ENCODE peak calls at places on chromosomes 12 and 14, in six cellular contexts. J is aorta, H is sigmoid colon, P is heart left ventricle, N is HCT116, X is ovary. A is an unnamed sample.

GRCh38 chr12:105409881-105410471 is 79.5 kb downstream of the C12orf75 start:
- DNase-seq in P (peak; percentile 72), X (no peak), H (no peak), J (no peak), N (no peak), A (no peak)

GRCh38 chr14:24259282-24260025 is 3.5 kb downstream of the TGM1 start:
- DNase-seq in P (no peak), N (no peak), H (no peak), X (no peak), J (no peak), A (no peak)

GRCh38 chr12:101698782-101699347 is 1.4 kb downstream of the CHPT1 start:
- DNase-seq in H (no peak), J (no peak), N (no peak), P (no peak), X (no peak), A (no peak)

GRCh38 chr14:99389171-99389826 is 91.4 kb downstream of the SETD3 start:
- DNase-seq in J (no peak), H (no peak), P (peak; percentile 29), X (peak; percentile 46), N (peak; percentile 16), A (no peak)

GRCh38 chr12:25364529-25365339 is 114.0 kb upstream of the KRAS start:
- DNase-seq in J (no peak), X (no peak), P (no peak), N (no peak), H (no peak), A (no peak)

GRCh38 chr12:109255377-109255776 is 53.7 kb downstream of the FOXN4 start:
- DNase-seq in H (peak; percentile 53), X (no peak), P (no peak), J (no peak), N (no peak), A (no peak)

GRCh38 chr12:110732572-110732971 is 10.1 kb downstream of the PPP1CC start:
- DNase-seq in P (no peak), J (no peak), N (no peak), H (no peak), X (no peak), A (no peak)

GRCh38 chr14:69313176-69313575 is 53.2 kb downstream of the GALNT16 start:
- DNase-seq in H (peak; percentile 38), X (peak; percentile 12), J (peak; percentile 40), N (no peak), P (no peak), A (peak; percentile 20)

GRCh38 chr12:42076976-42077375 is 67.7 kb downstream of the GXYLT1 start:
- DNase-seq in P (no peak), H (no peak), J (no peak), N (no peak), X (no peak), A (no peak)

GRCh38 chr14:55160989-55161388 is 30.4 kb downstream of the DLGAP5 start:
- DNase-seq in N (peak; percentile 6), J (no peak), X (no peak), P (no peak), H (no peak), A (no peak)

GRCh38 chr12:89238593-89238992 is 113.7 kb downstream of the DUSP6 start:
- DNase-seq in P (peak; percentile 63), H (no peak), J (no peak), X (peak; percentile 36), N (no peak), A (peak; percentile 12)

GRCh38 chr14:67441672-67442071 is 29.7 kb upstream of the PLEK2 start:
- DNase-seq in X (no peak), N (no peak), H (no peak), P (no peak), J (peak; percentile 61), A (no peak)

GRCh38 chr12:104975621-104976343 is 10.3 kb upstream of the NOPCHAP1 start:
- DNase-seq in H (no peak), P (no peak), N (no peak), J (no peak), X (no peak), A (no peak)

GRCh38 chr14:99401624-99402282 is 78.9 kb downstream of the SETD3 start:
- DNase-seq in J (no peak), N (no peak), P (no peak), X (no peak), H (no peak), A (no peak)

GRCh38 chr12:98816720-98817119 is 171.6 kb downstream of the APAF1 start:
- DNase-seq in J (no peak), P (no peak), X (no peak), H (no peak), N (no peak), A (no peak)

GRCh38 chr12:10339441-10339840 is 31.8 kb downstream of the KLRD1 start:
- DNase-seq in P (no peak), X (no peak), H (no peak), N (peak; percentile 23), J (no peak), A (no peak)

GRCh38 chr14:56482306-56482705 is 97.3 kb upstream of the TMEM260 start:
- DNase-seq in X (no peak), N (peak; percentile 28), P (no peak), H (no peak), J (no peak), A (no peak)

GRCh38 chr12:65779946-65780345 is 44.3 kb upstream of the HMGA2 start:
- DNase-seq in N (no peak), X (no peak), P (no peak), J (no peak), H (no peak), A (no peak)

GRCh38 chr14:31194661-31195060 is 12.9 kb downstream of the HECTD1 start:
- DNase-seq in X (no peak), J (no peak), P (no peak), N (no peak), H (no peak), A (no peak)

GRCh38 chr12:120267736-120268135 is 2.2 kb upstream of the PXN start:
- DNase-seq in J (no peak), H (no peak), X (no peak), N (no peak), P (no peak), A (no peak)

GRCh38 chr12:108234155-108234554 is 105.0 kb downstream of the CMKLR1 start:
- DNase-seq in P (peak; percentile 26), X (no peak), H (no peak), J (no peak), N (no peak), A (no peak)

GRCh38 chr12:94867066-94867855 is 136.2 kb downstream of the NDUFA12 start:
- DNase-seq in H (no peak), J (no peak), X (no peak), P (no peak), N (no peak), A (no peak)

GRCh38 chr14:94343238-94343637 is 20.1 kb upstream of the SERPINA6 start:
- DNase-seq in J (no peak), N (no peak), X (no peak), P (no peak), H (no peak), A (no peak)

GRCh38 chr14:94341654-94342333 is 18.7 kb upstream of the SERPINA6 start:
- DNase-seq in H (no peak), X (no peak), J (no peak), N (no peak), P (no peak), A (no peak)

GRCh38 chr14:94340533-94340932 is 17.4 kb upstream of the SERPINA6 start:
- DNase-seq in H (no peak), N (no peak), P (no peak), J (no peak), X (no peak), A (no peak)

GRCh38 chr14:94344389-94344788 is 21.3 kb upstream of the SERPINA6 start:
- DNase-seq in H (no peak), P (no peak), J (no peak), N (no peak), X (no peak), A (no peak)

DNA sequence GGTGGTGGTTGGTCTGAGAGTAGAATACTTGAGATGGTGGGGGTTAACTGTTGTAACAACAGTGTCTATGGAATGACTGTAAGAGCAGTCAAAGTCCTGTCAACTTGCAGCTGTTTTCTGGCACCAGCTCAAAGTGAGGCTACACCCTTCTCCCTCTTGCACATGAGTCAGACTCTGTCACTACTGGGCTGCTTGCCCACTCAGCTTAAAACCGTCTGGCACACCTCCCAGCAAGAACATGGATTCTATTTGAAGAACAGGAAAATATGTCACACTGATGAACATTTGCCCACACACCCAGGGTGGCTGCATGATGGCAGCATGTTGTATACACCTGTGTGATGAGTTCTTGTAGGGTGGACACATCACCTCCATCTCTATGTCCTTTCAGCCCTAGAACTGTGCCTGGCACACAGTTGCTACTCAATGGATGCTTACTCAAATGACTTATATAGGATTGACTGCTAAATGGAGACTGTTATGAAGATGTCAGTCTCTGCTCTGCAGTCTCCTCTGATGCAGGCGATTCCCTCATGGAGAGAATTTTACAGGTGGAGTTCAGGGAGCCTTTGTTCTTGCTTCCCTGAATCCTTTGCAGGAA is 19.3 kb upstream of the SERPINA6 start:
- DNase-seq in P (peak; percentile 84), H (peak; percentile 89), J (peak; percentile 90), N (peak; percentile 95), X (peak; percentile 50), A (peak; percentile 88)
- H3K4me3 ChIP-seq in P (no peak overlapping the region), H (no peak overlapping the region), J (no peak overlapping the region), N (no peak overlapping the region), X (no peak overlapping the region), A (no peak overlapping the region)

DNA sequence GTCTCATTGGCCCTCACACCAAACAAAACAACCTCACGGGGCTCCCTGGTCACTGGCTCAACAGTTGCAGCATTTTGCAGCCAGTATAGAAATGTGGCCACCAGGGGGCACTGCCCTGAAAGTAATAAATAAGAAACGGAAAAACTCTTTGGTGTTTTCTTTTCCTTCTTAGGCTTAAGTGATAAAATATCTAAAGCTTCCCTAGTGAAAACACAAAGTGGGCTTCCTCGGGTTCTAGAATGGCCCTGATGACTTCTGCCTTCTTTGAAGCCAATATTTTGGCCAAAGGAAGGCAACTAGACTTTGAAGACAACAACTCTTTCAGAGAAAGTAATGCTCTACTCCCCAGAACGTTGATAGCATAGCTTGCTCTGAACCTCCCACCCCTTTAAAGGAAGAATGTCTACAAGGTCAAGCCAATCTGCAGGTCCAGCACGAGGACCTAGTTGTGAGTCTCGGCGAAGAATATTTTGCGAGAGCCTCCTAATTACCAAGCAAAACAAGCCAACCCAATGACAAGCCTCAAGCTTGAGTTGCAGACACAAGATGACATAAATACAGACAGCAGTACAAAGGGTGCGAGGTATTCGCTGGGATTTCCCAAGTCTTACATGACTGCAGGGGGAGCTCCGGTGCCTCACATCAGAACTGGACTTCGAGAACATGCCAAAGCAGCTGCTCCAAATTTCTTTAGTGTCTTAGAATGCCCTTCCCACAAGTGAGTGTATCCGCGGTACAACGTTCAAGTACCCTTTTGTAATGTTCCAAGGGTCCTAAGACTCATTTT is 2.6 kb downstream of the ITPK1 start:
- DNase-seq in H (peak; percentile 92), J (peak; percentile 89), X (peak; percentile 76), P (peak; percentile 79), N (peak; percentile 70), A (peak; percentile 81)
- H3K4me1 ChIP-seq in H (peaks cover 58% of the 10 kb centered on the region), J (no peaks in the 10 kb centered on the region), X (peaks cover 14% of the 10 kb centered on the region), P (peaks cover 26% of the 10 kb centered on the region), N (peaks cover 34% of the 10 kb centered on the region), A (peaks cover 6% of the 10 kb centered on the region)

GRCh38 chr14:38608244-38608643 is 352.4 kb upstream of the CLEC14A start:
- DNase-seq in J (no peak), N (no peak), X (no peak), H (no peak), P (no peak), A (no peak)

GRCh38 chr14:38616959-38617358 is 361.1 kb upstream of the CLEC14A start:
- DNase-seq in H (no peak), N (no peak), P (no peak), J (no peak), X (no peak), A (no peak)

GRCh38 chr14:38611928-38612327 is 356.0 kb upstream of the CLEC14A start:
- DNase-seq in P (no peak), J (no peak), N (no peak), X (no peak), H (no peak), A (no peak)
- H3K4me3 ChIP-seq in P (no peak overlapping the region), J (no peak overlapping the region), N (no peak overlapping the region), X (no peak overlapping the region), H (no peak overlapping the region), A (no peak overlapping the region)

GRCh38 chr12:48193623-48194022 is 9.5 kb downstream of the OR10AD1 start:
- DNase-seq in N (no peak), P (no peak), J (no peak), X (no peak), H (no peak), A (no peak)
- H3K4me1 ChIP-seq in N (peaks cover 17% of the 10 kb centered on the region), P (no peaks in the 10 kb centered on the region), J (no peaks in the 10 kb centered on the region), X (peaks cover 1% of the 10 kb centered on the region), H (peaks cover 6% of the 10 kb centered on the region), A (peaks cover 5% of the 10 kb centered on the region)